ENCODE peak calls at places on chromosomes 1 and 21, in five cellular contexts. W is tibial nerve, K is cardiac muscle cell, V is GM23338, D is upper lobe of right lung. O is an unnamed sample.
A peak's percentile ranks its signal among the peaks of the same experiment; 100 is the strongest.

GRCh38 chr1:197314672-197315071 is 46.6 kb downstream of the CRB1 start:
- DNase-seq in W (no peak), K (no peak), V (no peak), D (no peak), O (no peak)

GRCh38 chr1:228058172-228058980 is 24.1 kb upstream of the ARF1 start:
- DNase-seq in W (peak; percentile 7), K (no peak), V (no peak), D (peak; percentile 56), O (no peak)

GRCh38 chr1:25875154-25875855 is at the start of gene PAQR7:
- DNase-seq in W (peak; percentile 40), K (peak; percentile 82), V (peak; percentile 90), D (peak; percentile 90), O (peak; percentile 94)

GRCh38 chr21:35908311-35909078 is 151.8 kb downstream of the SETD4 start:
- DNase-seq in W (no peak), K (no peak), V (peak; percentile 8), D (no peak), O (no peak)

GRCh38 chr1:119462964-119463363 is 44.0 kb upstream of the HSD3B1 start:
- DNase-seq in W (no peak), K (no peak), V (no peak), D (no peak), O (no peak)

GRCh38 chr1:210400043-210400840 is 71.5 kb downstream of the HHAT start:
- DNase-seq in W (peak; percentile 37), K (peak; percentile 80), V (peak; percentile 85), D (peak; percentile 53), O (no peak)

GRCh38 chr1:61097326-61097725 is 15.0 kb downstream of the NFIA start:
- DNase-seq in W (no peak), K (peak; percentile 75), V (no peak), D (no peak), O (no peak)

GRCh38 chr1:46198026-46198826 is at the start of gene POMGNT1:
- DNase-seq in W (peak; percentile 51), K (peak; percentile 76), V (peak; percentile 78), D (peak; percentile 88), O (peak; percentile 90)

GRCh38 chr21:17650301-17650700 is 37.6 kb upstream of the BTG3 start:
- DNase-seq in W (no peak), K (no peak), V (no peak), D (no peak), O (no peak)

GRCh38 chr1:67717876-67718275 is 32.9 kb downstream of the GADD45A start:
- DNase-seq in W (no peak), K (no peak), V (no peak), D (no peak), O (no peak)
- H3K4me1 ChIP-seq in W (peaks cover 20% of the 10 kb centered on the region), K (peaks cover 16% of the 10 kb centered on the region), V (peaks cover 13% of the 10 kb centered on the region), D (peaks cover 26% of the 10 kb centered on the region), O (peaks cover 17% of the 10 kb centered on the region)

GRCh38 chr1:201540846-201541735 is 2.2 kb downstream of the NAV1 start:
- DNase-seq in W (no peak), K (no peak), V (no peak), D (no peak), O (no peak)

GRCh38 chr1:201544710-201545109 is 5.8 kb downstream of the NAV1 start:
- DNase-seq in W (no peak), K (no peak), V (no peak), D (no peak), O (no peak)

GRCh38 chr1:201542166-201543045 is 3.5 kb downstream of the NAV1 start:
- DNase-seq in W (no peak), K (peak; percentile 70), V (no peak), D (no peak), O (no peak)

GRCh38 chr1:201546093-201546492 is 7.2 kb downstream of the NAV1 start:
- DNase-seq in W (no peak), K (no peak), V (peak; percentile 69), D (no peak), O (no peak)

GRCh38 chr1:201543871-201544521 is 5.1 kb downstream of the NAV1 start:
- DNase-seq in W (no peak), K (no peak), V (no peak), D (no peak), O (no peak)
- TF ChIP-seq CTCF in W (no peak), K (no peak), V (no peak), D (no peak), O (no peak)

GRCh38 chr1:233668725-233669294 is 54.9 kb downstream of the KCNK1 start:
- DNase-seq in W (no peak), K (peak; percentile 46), V (no peak), D (no peak), O (peak; percentile 24)
- H3K27ac ChIP-seq in W (no peak overlapping the region), K (no peak overlapping the region), V (no peak overlapping the region), D (no peak overlapping the region), O (no peak overlapping the region)

GRCh38 chr1:12616709-12617373 is 1.2 kb downstream of the DHRS3 start:
- DNase-seq in W (no peak), K (no peak), V (no peak), D (peak; percentile 79), O (peak; percentile 52)
- H3K4me1 ChIP-seq in W (peaks cover 32% of the 10 kb centered on the region), K (peaks cover 5% of the 10 kb centered on the region), V (peaks cover 36% of the 10 kb centered on the region), D (peaks cover 35% of the 10 kb centered on the region), O (peaks cover 25% of the 10 kb centered on the region)

DNA sequence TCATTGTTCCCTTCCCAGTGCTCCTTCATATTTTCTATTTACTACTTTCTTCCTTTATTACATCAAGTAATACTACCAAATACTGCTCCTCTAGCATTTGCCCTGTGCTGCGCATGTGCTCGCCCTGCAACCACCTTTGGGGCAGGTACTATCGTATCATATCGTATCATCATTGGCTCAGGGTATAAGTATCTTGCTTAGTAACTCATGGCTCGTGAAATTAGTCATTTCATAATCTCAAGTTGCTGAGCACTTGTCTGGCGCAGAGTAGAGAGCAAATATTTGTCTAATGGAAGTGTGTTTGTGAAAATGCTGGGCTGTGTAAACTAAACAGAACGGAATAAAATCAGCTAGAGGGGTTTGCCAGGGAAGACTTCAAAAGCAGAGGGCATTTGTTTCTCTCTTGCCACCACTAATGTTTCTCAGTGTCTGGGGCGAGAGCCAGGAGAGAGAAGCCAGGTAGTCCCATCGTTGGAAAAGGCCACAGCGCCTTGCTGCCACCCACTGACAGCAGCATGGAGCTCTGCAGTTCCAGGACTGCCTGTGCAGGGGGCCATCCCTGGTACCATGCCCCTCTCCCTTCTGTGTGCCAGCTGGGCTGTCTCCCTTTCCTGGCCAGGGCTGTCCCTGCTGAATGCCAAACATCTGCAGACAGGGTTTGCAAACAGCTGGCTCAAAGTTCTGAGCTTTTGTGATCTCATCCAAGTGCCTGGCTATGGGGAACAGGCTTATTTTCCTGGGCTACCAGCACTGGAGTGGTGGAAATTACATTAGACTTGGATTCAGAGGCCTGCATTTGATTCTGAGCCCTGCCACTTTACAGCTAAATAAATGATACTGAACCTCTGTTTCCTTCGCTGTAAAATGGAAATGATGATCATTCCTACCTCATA is 19.9 kb upstream of the CPT2 start:
- DNase-seq in W (no peak), K (peak; percentile 43), V (no peak), D (peak; percentile 77), O (peak; percentile 49)
- TF ChIP-seq CTCF in W (no peak), K (peak; percentile 37), V (peak; percentile 50), D (peak; percentile 30), O (no peak)

GRCh38 chr1:183544598-183545297 is 45.5 kb downstream of the NCF2 start:
- DNase-seq in W (no peak), K (no peak), V (peak; percentile 28), D (no peak), O (no peak)
- H3K27ac ChIP-seq in W (no peak overlapping the region), K (peak overlapping the region; percentile 71), V (no peak overlapping the region), D (no peak overlapping the region), O (no peak overlapping the region)

GRCh38 chr1:207825296-207825695 is 73.4 kb downstream of the CD46 start:
- DNase-seq in W (no peak), K (no peak), V (no peak), D (peak; percentile 6), O (no peak)

GRCh38 chr1:207825719-207826556 is 74.1 kb downstream of the CD46 start:
- DNase-seq in W (peak; percentile 55), K (peak; percentile 36), V (no peak), D (peak; percentile 88), O (peak; percentile 25)

GRCh38 chr1:207827488-207827830 is 75.6 kb downstream of the CD46 start:
- DNase-seq in W (no peak), K (no peak), V (no peak), D (peak; percentile 37), O (no peak)

GRCh38 chr1:207828046-207828445 is 76.2 kb downstream of the CD46 start:
- DNase-seq in W (no peak), K (no peak), V (no peak), D (no peak), O (no peak)

GRCh38 chr1:207826557-207827487 is 75.0 kb downstream of the CD46 start:
- DNase-seq in W (no peak), K (no peak), V (no peak), D (peak; percentile 71), O (no peak)
- H3K4me1 ChIP-seq in W (peaks cover 58% of the 10 kb centered on the region), K (peaks cover 5% of the 10 kb centered on the region), V (no peaks in the 10 kb centered on the region), D (peaks cover 71% of the 10 kb centered on the region), O (peaks cover 44% of the 10 kb centered on the region)

DNA sequence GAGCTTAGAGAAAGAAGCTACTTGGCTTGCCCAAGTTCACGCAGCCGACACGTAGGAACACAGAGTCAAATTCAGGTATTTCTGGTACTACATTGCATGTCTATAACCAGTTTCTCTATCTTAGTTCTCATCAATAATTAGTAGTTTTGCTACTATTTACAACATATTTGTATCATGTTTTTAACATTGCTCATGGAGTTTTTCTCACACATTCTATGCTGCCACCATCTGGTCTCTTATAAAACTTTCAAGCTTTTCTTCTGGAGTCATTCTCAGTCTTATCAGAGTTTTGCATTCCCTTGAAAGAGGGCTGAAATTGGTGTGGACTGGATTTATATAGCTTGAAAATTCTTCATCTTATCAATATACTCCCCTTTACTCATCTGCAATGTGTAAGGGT is 118.8 kb upstream of the PALMD start:
- DNase-seq in W (no peak), K (peak; percentile 56), V (peak; percentile 46), D (no peak), O (no peak)
- TF ChIP-seq CTCF in W (no peak), K (peak; percentile 41), V (peak; percentile 48), D (peak; percentile 22), O (no peak)